ENCODE peak calls at places on chromosome 10, in ten cellular contexts. N is PC-3; X is kidney; I is A549; Q is lower lobe of right lung; V is neural progenitor cell; U is tibial nerve; K is CD4-positive, alpha-beta memory T cell; C is prostate gland; E is stomach. Z is an unnamed sample. For H3K4me1, the result is how much of the 10 kb centered on the place peaks cover.

GRCh38 chr10:71137701-71138100 is 74.7 kb upstream of the UNC5B start:
- DNase-seq in K (no peak), Q (no peak), E (no peak), V (no peak), N (no peak), I (no peak), U (no peak), C (no peak), X (no peak), Z (no peak)

GRCh38 chr10:29669149-29669548 is 34.4 kb upstream of the SVIL start:
- DNase-seq in N (peak), K (no peak), U (no peak), E (no peak), V (no peak), Q (no peak), I (no peak), X (no peak), C (no peak), Z (no peak)

GRCh38 chr10:47165168-47165710 is 134.8 kb upstream of the GDF10 start:
- DNase-seq in X (no peak), Q (no peak), C (no peak), U (no peak), I (no peak), V (no peak), E (no peak), K (no peak), N (no peak), Z (no peak)

GRCh38 chr10:29099001-29099400 is 189.9 kb upstream of the LYZL1 start:
- DNase-seq in I (no peak), C (peak), E (no peak), Q (no peak), U (no peak), X (no peak), K (no peak), N (peak), V (no peak), Z (no peak)

GRCh38 chr10:71840177-71840711 is 10.8 kb downstream of the PSAP start:
- DNase-seq in C (peak), K (no peak), X (peak), Q (peak), N (peak), U (peak), E (peak), V (peak), I (peak), Z (no peak)

GRCh38 chr10:5970527-5970926 is 6.8 kb downstream of the IL15RA start:
- DNase-seq in U (no peak), I (no peak), X (no peak), V (no peak), E (no peak), Q (no peak), C (no peak), K (no peak), N (no peak), Z (no peak)

GRCh38 chr10:117137031-117137910 is 799 bp downstream of the VAX1 start:
- DNase-seq in K (no peak), N (peak), C (no peak), Q (no peak), I (peak), V (peak), X (peak), E (no peak), U (no peak), Z (no peak)

GRCh38 chr10:101230185-101230917 is 1.1 kb upstream of the LBX1 start:
- DNase-seq in Q (no peak), V (no peak), U (no peak), K (no peak), C (no peak), X (no peak), N (no peak), E (no peak), I (no peak), Z (no peak)

GRCh38 chr10:4022473-4022872 is 237.5 kb upstream of the KLF6 start:
- DNase-seq in C (no peak), N (no peak), I (no peak), E (no peak), X (no peak), V (no peak), Q (no peak), U (no peak), K (no peak), Z (no peak)

GRCh38 chr10:29517352-29517923 is 117.3 kb downstream of the SVIL start:
- DNase-seq in Q (no peak), I (peak), V (peak), K (no peak), N (peak), X (no peak), E (no peak), U (no peak), C (no peak), Z (no peak)

GRCh38 chr10:63383141-63383540 is 82.6 kb downstream of the JMJD1C start:
- DNase-seq in I (no peak), V (no peak), X (no peak), K (no peak), C (no peak), N (no peak), E (no peak), U (no peak), Q (no peak), Z (no peak)

GRCh38 chr10:73110345-73110849 is at the start of gene NUDT13:
- DNase-seq in K (peak), I (peak), V (peak), Q (peak), X (no peak), U (peak), N (peak), E (peak), C (peak), Z (peak)

GRCh38 chr10:35435824-35436223 is 99.5 kb downstream of the CCNY start:
- DNase-seq in I (no peak), X (no peak), N (no peak), E (no peak), Q (peak), C (no peak), U (no peak), K (no peak), V (no peak), Z (no peak)

GRCh38 chr10:92574545-92575377 is 868 bp upstream of the IDE start:
- DNase-seq in X (no peak), E (no peak), Q (no peak), I (no peak), U (no peak), K (peak), N (peak), C (no peak), V (peak), Z (no peak)

GRCh38 chr10:11612004-11613001 is 853 bp upstream of the USP6NL start:
- DNase-seq in V (no peak), I (no peak), X (no peak), K (peak), E (no peak), U (no peak), C (no peak), Q (no peak), N (no peak), Z (peak)

GRCh38 chr10:7960108-7960507 is 94.4 kb upstream of the GATA3 start:
- DNase-seq in N (no peak), Q (no peak), V (no peak), X (no peak), C (no peak), K (no peak), U (no peak), I (no peak), E (no peak), Z (no peak)

GRCh38 chr10:79451046-79451699 is 5.7 kb upstream of the ZCCHC24 start:
- DNase-seq in N (no peak), E (no peak), K (no peak), Q (no peak), C (no peak), X (no peak), V (no peak), I (no peak), U (no peak), Z (no peak)

GRCh38 chr10:77603529-77603927 is 34.1 kb downstream of the KCNMA1 start:
- DNase-seq in K (no peak), U (no peak), I (peak), X (no peak), V (no peak), C (no peak), E (peak), N (peak), Q (peak), Z (no peak)

GRCh38 chr10:90111671-90112070 is 410.3 kb downstream of the KIF20B start:
- DNase-seq in Q (no peak), E (no peak), I (no peak), V (no peak), U (no peak), N (peak), X (no peak), K (no peak), C (no peak), Z (no peak)

GRCh38 chr10:8758029-8758428 is 703.5 kb downstream of the GATA3 start:
- DNase-seq in X (no peak), E (no peak), U (no peak), C (no peak), Q (no peak), I (no peak), K (no peak), V (no peak), N (peak), Z (no peak)

GRCh38 chr10:96289218-96289910 is 14.9 kb upstream of the DNTT start:
- DNase-seq in K (no peak), E (no peak), N (no peak), X (no peak), V (no peak), I (no peak), Q (no peak), U (no peak), C (no peak), Z (no peak)

GRCh38 chr10:12221323-12222298 is 25.6 kb downstream of the CDC123 start:
- DNase-seq in I (peak), K (no peak), Q (no peak), U (no peak), N (peak), X (no peak), V (no peak), C (no peak), E (no peak), Z (no peak)

GRCh38 chr10:116683821-116684220 is 58.5 kb downstream of the HSPA12A start:
- DNase-seq in K (no peak), U (no peak), N (no peak), X (no peak), Q (no peak), E (no peak), I (no peak), C (no peak), V (no peak), Z (no peak)

GRCh38 chr10:48215148-48215982 is 59.1 kb downstream of the FRMPD2 start:
- DNase-seq in Q (no peak), X (no peak), U (no peak), K (no peak), C (peak), E (peak), N (peak), I (peak), V (peak), Z (no peak)

GRCh38 chr10:76879116-76879706 is 758.4 kb downstream of the KCNMA1 start:
- DNase-seq in V (no peak), N (no peak), X (no peak), I (no peak), K (no peak), E (no peak), U (no peak), C (no peak), Q (no peak), Z (no peak)

GRCh38 chr10:15678851-15679250 is 40.9 kb downstream of the ITGA8 start:
- DNase-seq in I (no peak), C (no peak), Q (no peak), V (no peak), X (no peak), E (no peak), K (no peak), U (no peak), N (no peak), Z (no peak)

GRCh38 chr10:131946321-131946751 is 35.4 kb downstream of the BNIP3 start:
- DNase-seq in I (peak), U (no peak), X (no peak), V (no peak), K (no peak), E (no peak), C (no peak), N (peak), Q (no peak), Z (no peak)

GRCh38 chr10:95573953-95574604 is 12.9 kb upstream of the SORBS1 start:
- DNase-seq in X (no peak), K (no peak), I (no peak), U (no peak), Q (no peak), V (no peak), C (no peak), N (no peak), E (no peak), Z (no peak)

GRCh38 chr10:129962558-129963075 is 1.5 kb downstream of the EBF3 start:
- DNase-seq in Q (no peak), K (no peak), X (no peak), I (no peak), N (no peak), E (no peak), V (no peak), U (no peak), C (no peak), Z (no peak)

GRCh38 chr10:11407939-11408338 is 203.5 kb downstream of the USP6NL start:
- DNase-seq in K (peak), C (no peak), E (no peak), U (no peak), X (no peak), I (no peak), Q (no peak), N (no peak), V (no peak), Z (peak)

GRCh38 chr10:11036424-11037011 is 18.8 kb downstream of the CELF2 start:
- DNase-seq in X (no peak), K (no peak), V (peak), Q (no peak), N (peak), U (peak), I (peak), E (peak), C (peak), Z (no peak)

GRCh38 chr10:74586088-74586585 is 240.3 kb upstream of the KAT6B start:
- DNase-seq in U (no peak), X (no peak), I (peak), N (peak), Q (no peak), K (peak), E (no peak), C (peak), V (no peak), Z (peak)

GRCh38 chr10:63720689-63721088 is 199.5 kb downstream of the REEP3 start:
- DNase-seq in X (no peak), C (no peak), K (peak), Q (no peak), E (no peak), V (no peak), I (no peak), N (peak), U (no peak), Z (no peak)

GRCh38 chr10:79310217-79310865 is 36.9 kb upstream of the PPIF start:
- DNase-seq in C (no peak), E (no peak), N (no peak), K (no peak), I (no peak), V (no peak), X (peak), Q (peak), U (no peak), Z (no peak)

GRCh38 chr10:93542358-93542791 is 24.1 kb upstream of the FFAR4 start:
- DNase-seq in K (no peak), Q (no peak), U (no peak), X (no peak), V (peak), I (peak), N (peak), E (peak), C (no peak), Z (no peak)

GRCh38 chr10:32957341-32958084 is 517 bp downstream of the ITGB1 start:
- DNase-seq in X (peak), K (peak), I (peak), N (peak), Q (peak), U (peak), V (peak), C (peak), E (peak), Z (no peak)

GRCh38 chr10:32955790-32956189 is 2.2 kb downstream of the ITGB1 start:
- DNase-seq in X (no peak), K (no peak), C (no peak), I (no peak), V (no peak), U (no peak), Q (no peak), N (no peak), E (no peak), Z (no peak)

GRCh38 chr10:32955299-32955772 is 2.7 kb downstream of the ITGB1 start:
- DNase-seq in X (no peak), U (no peak), I (no peak), E (no peak), V (no peak), K (no peak), C (no peak), N (peak), Q (no peak), Z (no peak)

GRCh38 chr10:32958085-32958991 is at the start of gene ITGB1:
- DNase-seq in C (peak), Q (peak), V (peak), I (peak), N (peak), E (peak), U (peak), K (peak), X (peak), Z (peak)

GRCh38 chr10:32956365-32957197 is 1.4 kb downstream of the ITGB1 start:
- DNase-seq in U (no peak), X (no peak), Q (no peak), C (no peak), E (no peak), N (peak), V (no peak), K (no peak), I (peak), Z (no peak)
- H3K4me1 ChIP-seq in U (under half), X (under half), Q (half or more), C (under half), E (under half), N (half or more), V (under half), K (half or more), I (under half), Z (under half)

DNA sequence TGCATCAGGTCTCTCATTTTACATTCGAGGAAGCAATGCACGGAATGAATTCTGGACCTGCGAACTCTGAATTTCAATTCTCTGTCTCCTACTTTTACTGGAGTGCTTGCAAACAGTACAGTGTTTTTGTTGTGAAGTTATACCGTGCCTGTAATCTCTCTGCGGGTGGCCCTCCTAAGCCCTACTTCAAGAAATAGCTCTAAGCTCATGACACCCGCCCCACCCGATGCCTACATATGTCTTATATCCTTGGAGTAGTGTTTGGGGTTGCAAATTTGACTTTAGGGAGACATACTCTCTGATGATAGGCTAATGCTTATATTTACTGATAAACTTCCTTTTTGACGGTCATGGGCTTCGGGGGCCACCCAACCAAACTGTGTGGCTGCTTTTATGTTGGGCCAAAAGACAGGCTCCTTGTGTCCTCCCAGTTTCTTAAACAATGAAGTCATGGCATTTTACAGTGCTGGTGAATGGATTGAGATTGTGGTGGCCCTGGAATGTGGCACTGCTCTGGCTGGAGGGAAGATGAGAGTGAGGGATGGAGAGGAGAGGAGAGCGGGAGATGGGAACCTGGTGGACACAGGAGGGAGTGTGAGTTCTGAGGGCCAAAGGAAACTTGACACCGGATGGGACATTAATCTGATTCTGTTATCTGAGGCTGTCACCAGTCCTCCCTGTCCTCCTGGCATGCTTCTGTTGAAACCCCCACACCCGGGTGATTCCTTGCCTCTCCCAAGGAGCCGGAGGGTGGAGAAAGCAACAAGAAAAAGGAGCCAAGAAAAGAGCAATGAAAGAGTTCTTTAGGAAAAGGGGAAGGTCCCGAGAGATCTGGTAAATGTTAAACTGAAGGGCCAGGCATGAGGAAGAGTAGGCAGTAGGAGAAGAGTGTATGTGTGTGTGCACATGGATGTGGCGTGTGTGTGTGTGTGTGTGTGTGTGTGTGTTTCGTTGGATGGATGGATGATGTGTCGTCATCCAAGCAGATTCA is 113.2 kb downstream of the TCF7L2 start:
- DNase-seq in X (no peak), C (no peak), K (no peak), I (no peak), V (peak), N (no peak), U (no peak), E (no peak), Q (no peak), Z (no peak)
- H3K4me1 ChIP-seq in X (under half), C (under half), K (under half), I (half or more), V (half or more), N (under half), U (under half), E (half or more), Q (half or more), Z (under half)

GRCh38 chr10:133070810-133071209 is 16.9 kb upstream of the ADGRA1 start:
- DNase-seq in C (no peak), V (no peak), U (no peak), I (no peak), N (no peak), Q (no peak), K (no peak), X (no peak), E (no peak), Z (no peak)
- H3K4me1 ChIP-seq in C (under half), V (under half), U (under half), I (under half), N (under half), Q (under half), K (under half), X (under half), E (under half), Z (under half)

GRCh38 chr10:43029043-43029442 is 47.8 kb upstream of the RET start:
- DNase-seq in V (no peak), U (no peak), Q (no peak), E (no peak), N (no peak), I (no peak), X (no peak), C (no peak), K (no peak), Z (no peak)

GRCh38 chr10:43024942-43025700 is 51.7 kb upstream of the RET start:
- DNase-seq in I (no peak), X (no peak), V (no peak), Q (no peak), K (no peak), N (no peak), U (no peak), C (no peak), E (no peak), Z (no peak)

GRCh38 chr10:43026039-43026973 is 50.6 kb upstream of the RET start:
- DNase-seq in V (peak), Q (no peak), I (no peak), N (peak), K (no peak), E (no peak), U (no peak), C (peak), X (no peak), Z (no peak)

GRCh38 chr10:43027331-43027955 is 49.4 kb upstream of the RET start:
- DNase-seq in K (no peak), X (no peak), I (no peak), U (no peak), N (no peak), E (no peak), V (no peak), Q (no peak), C (no peak), Z (no peak)

GRCh38 chr10:43028143-43028542 is 48.7 kb upstream of the RET start:
- DNase-seq in N (no peak), C (no peak), Q (no peak), E (no peak), U (no peak), V (no peak), X (no peak), I (no peak), K (no peak), Z (no peak)
- H3K4me1 ChIP-seq in N (under half), C (under half), Q (under half), E (under half), U (under half), V (under half), X (under half), I (under half), K (under half), Z (under half)

DNA sequence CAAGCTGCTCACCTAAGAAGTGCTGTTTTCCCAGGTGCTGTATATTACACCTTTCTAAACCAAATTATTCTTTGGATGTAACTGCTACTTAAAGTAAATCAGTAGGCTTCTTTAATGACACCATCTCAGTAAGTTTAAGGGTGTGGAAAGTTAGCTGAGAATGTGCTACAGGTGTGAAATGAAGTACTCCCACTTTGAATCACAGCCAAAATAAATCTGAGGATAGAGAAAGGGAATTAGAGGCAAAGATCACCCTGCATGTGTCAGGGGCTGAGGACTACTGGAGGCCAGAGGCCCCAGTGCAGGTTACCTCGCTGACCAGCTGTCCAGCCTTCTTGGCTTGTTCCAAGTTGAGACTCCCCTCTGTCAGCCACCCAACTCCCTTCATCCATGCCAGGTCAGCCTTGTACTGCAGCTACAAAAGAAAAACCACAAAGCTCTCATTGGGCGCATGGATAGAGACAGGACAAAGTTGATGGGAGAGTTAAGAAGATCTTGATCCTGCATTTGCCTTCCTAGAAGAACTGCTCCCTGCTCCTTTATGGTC is 35.2 kb downstream of the NRAP start:
- DNase-seq in K (no peak), Q (no peak), I (no peak), N (no peak), U (no peak), X (no peak), V (no peak), E (no peak), C (no peak), Z (no peak)
- H3K4me1 ChIP-seq in K (under half), Q (under half), I (under half), N (under half), U (under half), X (under half), V (under half), E (under half), C (under half), Z (under half)

Z was measured in CD8-positive, alpha-beta T cell.